ENCODE peak calls at places on chromosomes 16 and 17, in six cellular contexts. H, Y, I, R, L and Q are unnamed samples.

GRCh38 chr17:55285340-55286301 is 20.9 kb downstream of the HLF start:
- DNase-seq in I (no peak), L (no peak), H (no peak), Y (peak), R (peak), Q (peak)

GRCh38 chr16:16879567-16880251 is 500.8 kb downstream of the NPIPA7 start:
- DNase-seq in H (no peak), R (no peak), Y (no peak), I (no peak), L (no peak), Q (no peak)

GRCh38 chr17:10618202-10618635 is 38.9 kb downstream of the MYH3 start:
- DNase-seq in H (peak), R (peak), I (peak), Y (peak), L (peak), Q (no peak)

GRCh38 chr17:39531252-39531651 is 70.0 kb downstream of the CDK12 start:
- DNase-seq in L (no peak), Y (no peak), R (no peak), I (no peak), H (no peak), Q (no peak)

GRCh38 chr17:36942631-36943125 is 5.4 kb downstream of the LHX1 start:
- DNase-seq in Y (no peak), H (no peak), L (no peak), R (no peak), I (no peak), Q (no peak)

GRCh38 chr16:28324235-28324886 is 32.0 kb downstream of the SBK1 start:
- DNase-seq in L (no peak), Y (peak), H (no peak), R (no peak), I (no peak), Q (peak)

GRCh38 chr17:62067165-62068145 is 2.4 kb upstream of the MED13 start:
- DNase-seq in R (no peak), H (no peak), L (peak), Y (no peak), I (no peak), Q (no peak)

GRCh38 chr17:77312061-77312684 is 171.4 kb downstream of the SEC14L1 start:
- DNase-seq in L (no peak), R (no peak), Y (no peak), I (no peak), H (no peak), Q (no peak)

GRCh38 chr17:60527701-60528100 is 1.7 kb upstream of the APPBP2 start:
- DNase-seq in H (no peak), Y (no peak), R (no peak), I (no peak), L (no peak), Q (no peak)

GRCh38 chr16:69796285-69797118 is 34.4 kb downstream of the WWP2 start:
- DNase-seq in H (peak), R (peak), I (peak), L (peak), Y (peak), Q (peak)

GRCh38 chr17:13114601-13115024 is 96.8 kb upstream of the ELAC2 start:
- DNase-seq in R (peak), L (peak), H (peak), Y (peak), I (no peak), Q (no peak)

GRCh38 chr17:78997231-78997741 is 12.3 kb downstream of the CANT1 start:
- DNase-seq in L (no peak), R (no peak), H (no peak), Y (no peak), I (no peak), Q (no peak)